ENCODE peak calls at places on chromosomes 11 and 22, in four cellular contexts. H is mucosa of descending colon, E is RCC 7860, J is fibroblast of the conjunctiva. I is an unnamed sample.

GRCh38 chr22:47090591-47091240 is 328.3 kb downstream of the TBC1D22A start:
- DNase-seq in H (no peak), E (no peak), J (peak), I (peak)

GRCh38 chr11:118314985-118315384 is 10.5 kb downstream of the CD3E start:
- DNase-seq in H (no peak), E (no peak), J (no peak), I (no peak)

GRCh38 chr11:111603633-111604130 is 1.4 kb downstream of the SIK2 start:
- DNase-seq in H (no peak), E (no peak), J (no peak), I (no peak)

GRCh38 chr11:85534806-85535205 is 92.3 kb downstream of the DLG2 start:
- DNase-seq in H (no peak), E (no peak), J (no peak), I (no peak)

GRCh38 chr11:73205666-73206343 is 12.3 kb upstream of the P2RY2 start:
- DNase-seq in H (no peak), E (no peak), J (no peak), I (no peak)

GRCh38 chr22:26585104-26585790 is 4.7 kb downstream of the TPST2 start:
- DNase-seq in H (no peak), E (peak), J (peak), I (no peak)

GRCh38 chr11:18728658-18729057 is 2.7 kb upstream of the IGSF22 start:
- DNase-seq in H (no peak), E (no peak), J (no peak), I (no peak)

GRCh38 chr22:37731804-37732471 is 35.1 kb downstream of the TRIOBP start:
- DNase-seq in H (no peak), E (no peak), J (no peak), I (no peak)

GRCh38 chr22:31488988-31489617 is 539 bp downstream of the EIF4ENIF1 start:
- DNase-seq in H (peak), E (no peak), J (no peak), I (peak)

GRCh38 chr11:22666700-22667439 is 459 bp downstream of the GAS2 start:
- DNase-seq in H (peak), E (no peak), J (peak), I (no peak)

GRCh38 chr11:97398246-97398645 is 1008.4 kb downstream of the JRKL start:
- DNase-seq in H (no peak), E (no peak), J (no peak), I (no peak)

GRCh38 chr11:107123022-107123421 is 104.7 kb upstream of the GUCY1A2 start:
- DNase-seq in H (no peak), E (no peak), J (no peak), I (no peak)

GRCh38 chr22:29205598-29206371 is at the start of gene EMID1:
- DNase-seq in H (no peak), E (no peak), J (no peak), I (peak)

GRCh38 chr22:47110817-47111443 is 348.5 kb downstream of the TBC1D22A start:
- DNase-seq in H (peak), E (no peak), J (no peak), I (no peak)

GRCh38 chr11:125762445-125762844 is 16.2 kb downstream of the PATE2 start:
- DNase-seq in H (no peak), E (no peak), J (no peak), I (no peak)

GRCh38 chr11:57776101-57776511 is 14.5 kb downstream of the CTNND1 start:
- DNase-seq in H (no peak), E (no peak), J (no peak), I (no peak)

GRCh38 chr22:35703861-35704584 is 13.6 kb upstream of the APOL5 start:
- DNase-seq in H (no peak), E (no peak), J (no peak), I (no peak)

GRCh38 chr11:94997437-94997836 is 23.9 kb downstream of the KDM4D start:
- DNase-seq in H (no peak), E (no peak), J (no peak), I (no peak)

GRCh38 chr22:17954200-17954859 is 70.0 kb downstream of the MICAL3 start:
- DNase-seq in H (no peak), E (peak), J (no peak), I (no peak)

GRCh38 chr22:21942407-21942895 is 10.2 kb downstream of the PPM1F start:
- DNase-seq in H (peak), E (peak), J (peak), I (no peak)

GRCh38 chr22:48980409-48980808 is 847.3 kb downstream of the BRD1 start:
- DNase-seq in H (no peak), E (no peak), J (no peak), I (peak)

GRCh38 chr11:113681711-113682410 is 24.2 kb downstream of the TMPRSS5 start:
- DNase-seq in H (no peak), E (peak), J (no peak), I (peak)

GRCh38 chr11:2587976-2588748 is 111.6 kb downstream of the KCNQ1OT1 start:
- DNase-seq in H (peak), E (no peak), J (no peak), I (no peak)

GRCh38 chr11:102293873-102294601 is 23.2 kb upstream of the BIRC3 start:
- DNase-seq in H (no peak), E (peak), J (peak), I (peak)

GRCh38 chr11:45238724-45239123 is 47.4 kb downstream of the SYT13 start:
- DNase-seq in H (no peak), E (peak), J (peak), I (no peak)

GRCh38 chr22:35367331-35367886 is 13.5 kb upstream of the HMOX1 start:
- DNase-seq in H (no peak), E (no peak), J (no peak), I (no peak)

GRCh38 chr11:6611092-6612007 is 666 bp downstream of the TAF10 start:
- DNase-seq in H (peak), E (no peak), J (no peak), I (peak)

GRCh38 chr22:21045585-21046294 is at the start of gene LRRC74B:
- DNase-seq in H (peak), E (peak), J (peak), I (peak)

GRCh38 chr22:24420072-24420976 is 7.1 kb upstream of the ADORA2A start:
- DNase-seq in H (peak), E (no peak), J (no peak), I (peak)

GRCh38 chr22:45804319-45804985 is 132.8 kb downstream of the ATXN10 start:
- DNase-seq in H (no peak), E (no peak), J (no peak), I (no peak)

GRCh38 chr11:95365346-95365745 is 134.3 kb upstream of the SESN3 start:
- DNase-seq in H (no peak), E (no peak), J (no peak), I (no peak)

GRCh38 chr22:23608583-23608982 is 23.5 kb downstream of the DRICH1 start:
- DNase-seq in H (no peak), E (no peak), J (no peak), I (no peak)

GRCh38 chr11:120133216-120134105 is 4.5 kb downstream of the TRIM29 start:
- DNase-seq in H (peak), E (no peak), J (no peak), I (no peak)

GRCh38 chr22:42528591-42529307 is 9.2 kb upstream of the RRP7A start:
- DNase-seq in H (no peak), E (no peak), J (no peak), I (no peak)

GRCh38 chr11:47611240-47611863 is 17.1 kb upstream of the C1QTNF4 start:
- DNase-seq in H (no peak), E (no peak), J (no peak), I (no peak)

GRCh38 chr22:46895753-46896152 is 133.3 kb downstream of the TBC1D22A start:
- DNase-seq in H (no peak), E (no peak), J (no peak), I (no peak)

GRCh38 chr22:37484115-37485005 is 1.8 kb downstream of the MFNG start:
- DNase-seq in H (peak), E (no peak), J (no peak), I (no peak)

GRCh38 chr11:122248939-122249338 is 132.9 kb upstream of the BLID start:
- DNase-seq in H (no peak), E (no peak), J (no peak), I (no peak)

I was measured in NCI-H146.